ENCODE peak calls at places on chromosomes 7 and 10, in four cellular contexts. O is progenitor cell of endocrine pancreas, J is RWPE2, S is astrocyte of the spinal cord. H is an unnamed sample.

GRCh38 chr10:112951349-112952281 is 1.6 kb downstream of the TCF7L2 start:
- DNase-seq in O (peak; percentile 37), J (no peak), S (peak; percentile 84), H (peak; percentile 46)

GRCh38 chr10:125064681-125065492 is 95.5 kb downstream of the CTBP2 start:
- DNase-seq in S (peak; percentile 76), O (no peak), J (no peak), H (no peak)

GRCh38 chr7:144842377-144842851 is 6.6 kb upstream of the TPK1 start:
- DNase-seq in J (no peak), S (no peak), O (no peak), H (no peak)

GRCh38 chr10:106941297-106942034 is 223.0 kb downstream of the SORCS1 start:
- DNase-seq in S (no peak), O (no peak), J (no peak), H (no peak)

GRCh38 chr7:159027091-159027802 is 117.4 kb downstream of the VIPR2 start:
- DNase-seq in J (no peak), O (no peak), S (no peak), H (no peak)

GRCh38 chr10:35200487-35200886 is 73.8 kb downstream of the CREM start:
- DNase-seq in O (no peak), J (no peak), S (no peak), H (no peak)

GRCh38 chr10:61286695-61287094 is 166.5 kb downstream of the TMEM26 start:
- DNase-seq in S (no peak), J (no peak), O (no peak), H (no peak)

GRCh38 chr7:88226886-88227516 is 7.2 kb upstream of the SRI start:
- DNase-seq in S (peak; percentile 62), O (no peak), J (peak; percentile 78), H (no peak)

GRCh38 chr7:1569833-1570632 is at the start of gene PSMG3:
- DNase-seq in J (no peak), S (peak; percentile 90), O (peak; percentile 73), H (peak; percentile 89)

GRCh38 chr7:28433604-28434254 is 21.4 kb downstream of the CREB5 start:
- DNase-seq in O (no peak), S (peak; percentile 43), J (no peak), H (no peak)

GRCh38 chr10:48604408-48605263 is at the start of gene ARHGAP22:
- DNase-seq in J (no peak), O (no peak), S (peak; percentile 52), H (peak; percentile 56)

GRCh38 chr7:139061416-139061815 is 25.6 kb upstream of the ZC3HAV1L start:
- DNase-seq in J (no peak), O (no peak), S (no peak), H (no peak)

GRCh38 chr7:97971120-97971989 is 18.6 kb downstream of the OCM2 start:
- DNase-seq in J (no peak), O (no peak), S (peak; percentile 32), H (no peak)

GRCh38 chr10:68725016-68725415 is 4.0 kb downstream of the CCAR1 start:
- DNase-seq in J (no peak), O (no peak), S (no peak), H (no peak)

GRCh38 chr7:40986351-40986873 is 716.5 kb downstream of the INHBA start:
- DNase-seq in O (no peak), S (peak; percentile 91), J (no peak), H (no peak)

GRCh38 chr10:10533417-10533816 is 484.3 kb upstream of the CELF2 start:
- DNase-seq in S (no peak), J (no peak), O (no peak), H (no peak)

GRCh38 chr10:60611291-60611747 is 167.0 kb upstream of the CDK1 start:
- DNase-seq in J (peak; percentile 61), S (peak; percentile 80), O (no peak), H (no peak)

GRCh38 chr7:78002715-78003114 is 204.1 kb downstream of the PHTF2 start:
- DNase-seq in S (no peak), J (no peak), O (no peak), H (no peak)

GRCh38 chr7:85890244-85890811 is 703.5 kb upstream of the SEMA3D start:
- DNase-seq in O (no peak), S (peak; percentile 31), J (no peak), H (no peak)

GRCh38 chr7:23490357-23491131 is 20.3 kb upstream of the IGF2BP3 start:
- DNase-seq in O (no peak), J (no peak), S (peak; percentile 39), H (no peak)

GRCh38 chr7:116672596-116673503 is 854 bp downstream of the MET start:
- DNase-seq in J (no peak), O (no peak), S (no peak), H (no peak)

GRCh38 chr10:76998451-76998850 is 639.2 kb downstream of the KCNMA1 start:
- DNase-seq in J (no peak), O (no peak), S (no peak), H (no peak)

GRCh38 chr7:143205560-143206293 is 16.1 kb upstream of the TAS2R40 start:
- DNase-seq in O (no peak), S (no peak), J (no peak), H (no peak)

GRCh38 chr7:122674502-122674901 is 24.4 kb downstream of the RNF133 start:
- DNase-seq in O (no peak), S (peak; percentile 94), J (no peak), H (no peak)

GRCh38 chr7:30238721-30239441 is 45.5 kb upstream of the ZNRF2 start:
- DNase-seq in O (no peak), S (peak; percentile 58), J (peak; percentile 80), H (no peak)

GRCh38 chr10:16195178-16195769 is 241.5 kb upstream of the PTER start:
- DNase-seq in J (no peak), O (no peak), S (no peak), H (no peak)

GRCh38 chr7:41887446-41887845 is 184.6 kb upstream of the INHBA start:
- DNase-seq in O (no peak), S (peak; percentile 27), J (no peak), H (no peak)

GRCh38 chr7:2880882-2881281 is 36.8 kb upstream of the GNA12 start:
- DNase-seq in J (no peak), O (no peak), S (no peak), H (peak; percentile 54)

GRCh38 chr10:29381230-29381563 is 92.3 kb downstream of the LYZL1 start:
- DNase-seq in O (no peak), J (no peak), S (no peak), H (no peak)

GRCh38 chr10:100909506-100910260 is 3.1 kb upstream of the SLF2 start:
- DNase-seq in O (no peak), S (no peak), J (no peak), H (no peak)

GRCh38 chr10:87842220-87842641 is 21.1 kb downstream of the KLLN start:
- DNase-seq in O (no peak), J (peak; percentile 81), S (no peak), H (no peak)

GRCh38 chr7:12726908-12727307 is 39.5 kb downstream of the ARL4A start:
- DNase-seq in S (no peak), O (no peak), J (no peak), H (no peak)

GRCh38 chr7:43248961-43249807 is 136.7 kb downstream of the HECW1 start:
- DNase-seq in J (no peak), O (no peak), S (peak; percentile 56), H (no peak)

GRCh38 chr10:43686414-43686813 is 37.7 kb upstream of the ZNF32 start:
- DNase-seq in O (no peak), J (no peak), S (no peak), H (no peak)
- TF ChIP-seq CTCF in O (peak; percentile 31), J (no peak), S (peak; percentile 5), H (no peak)

DNA sequence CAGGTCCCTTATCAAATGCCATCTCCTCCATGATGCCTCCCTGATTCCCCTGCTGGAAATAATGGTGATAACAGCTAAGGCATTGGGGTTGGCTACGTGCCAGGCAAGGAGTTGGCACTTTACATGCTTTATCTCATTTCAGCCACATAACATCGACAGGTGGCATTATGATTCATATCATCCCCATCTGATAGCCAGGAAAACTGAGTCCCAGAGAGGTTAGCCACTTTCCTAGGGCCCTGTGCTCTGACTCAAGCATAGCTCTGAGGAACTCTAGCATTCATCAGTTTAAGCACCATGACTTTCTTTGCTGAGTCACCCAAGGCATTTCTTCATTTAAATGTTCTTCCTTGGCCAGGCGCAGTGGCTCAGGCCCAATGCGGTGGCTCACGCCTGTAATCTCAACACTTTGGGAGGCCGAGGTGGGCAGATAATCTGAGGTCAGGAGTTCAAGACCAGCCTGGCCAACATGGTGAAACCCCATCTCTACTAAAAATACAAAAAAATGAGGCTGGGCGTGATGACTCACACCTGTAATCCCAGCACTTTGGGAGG is 6.6 kb downstream of the LEP start:
- DNase-seq in O (no peak), J (no peak), S (peak; percentile 18), H (no peak)
- TF ChIP-seq CTCF in O (no peak), J (no peak), S (no peak), H (no peak)

DNA sequence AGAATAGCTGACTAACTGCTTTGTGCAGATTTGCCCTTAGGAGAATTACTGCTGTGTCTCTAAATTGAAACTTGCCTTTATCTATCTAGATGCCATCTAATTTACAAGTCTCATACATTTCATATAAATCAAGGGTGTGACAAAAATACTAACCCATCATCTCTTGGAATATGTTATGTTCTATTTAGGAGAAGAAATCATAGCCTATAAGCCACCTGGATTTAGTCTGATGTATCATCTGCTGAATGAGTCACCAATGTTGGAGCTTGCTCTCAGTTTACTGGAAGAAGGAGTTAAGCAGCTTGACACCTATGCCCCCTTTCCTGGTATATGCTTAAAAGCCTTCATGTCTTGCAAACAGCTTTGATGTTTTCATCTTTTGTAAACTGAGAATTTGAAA is 43.5 kb downstream of the NUP205 start:
- DNase-seq in O (no peak), S (peak; percentile 41), J (no peak), H (no peak)
- TF ChIP-seq CTCF in O (no peak), S (no peak), J (no peak), H (no peak)

DNA sequence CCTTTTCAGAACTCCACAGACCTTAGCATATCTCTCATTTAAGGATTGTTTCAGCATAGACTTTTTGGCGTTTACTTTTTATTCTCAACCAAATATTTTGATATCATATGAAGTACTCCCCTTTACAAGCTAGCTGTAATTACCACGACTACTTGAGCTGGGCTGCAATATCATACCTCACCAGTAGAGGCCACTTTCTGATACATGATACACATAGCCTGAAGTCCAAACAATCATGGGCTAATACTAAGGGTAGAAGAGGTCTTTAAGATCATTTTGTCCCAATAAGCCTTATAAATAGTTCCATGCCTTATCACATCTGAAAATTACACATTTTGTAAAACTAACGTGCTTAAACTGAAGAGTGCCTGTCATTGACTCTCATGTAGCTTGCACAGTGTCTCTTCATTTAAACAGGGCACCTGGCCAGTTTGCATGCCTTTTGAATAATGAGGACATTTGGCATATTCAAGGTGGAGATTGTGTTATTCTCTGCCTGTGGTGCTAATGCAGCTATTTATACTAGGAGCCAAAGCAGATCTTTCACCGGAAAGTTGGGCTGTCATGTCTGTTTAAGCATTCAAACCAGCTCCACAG is 403.7 kb upstream of the ZMIZ1 start:
- DNase-seq in S (no peak), O (no peak), J (no peak), H (no peak)
- TF ChIP-seq CTCF in S (peak; percentile 53), O (peak; percentile 54), J (peak; percentile 39), H (peak; percentile 74)

H was measured in glutamatergic neuron.